ENCODE peak calls at places on chromosomes 1 and 21, in six cellular contexts. X is activated CD4-positive, alpha-beta T cell treated with anti-CD3 and anti-CD28 coated beads, Interleukin-2, amount 50 U/mL, for 1 hour; D is T follicular helper cell; Z is GM18507; W is GM23338; S is NCI-H2227 treated with DMSO at 0.1 percent for 48 hours. P is an unnamed sample.

GRCh38 chr21:42439284-42440186 is 35.8 kb downstream of the UBASH3A start:
- DNase-seq in X (no peak), Z (no peak), S (no peak), D (no peak), W (no peak), P (no peak)

GRCh38 chr1:172704003-172704402 is 45.1 kb downstream of the FASLG start:
- DNase-seq in S (no peak), D (no peak), W (no peak), Z (no peak), X (no peak), P (no peak)

GRCh38 chr1:228914700-228915099 is 179.4 kb downstream of the RHOU start:
- DNase-seq in D (no peak), S (no peak), W (no peak), X (no peak), Z (no peak), P (no peak)

GRCh38 chr1:200206761-200207160 is 179.3 kb downstream of the NR5A2 start:
- DNase-seq in Z (no peak), S (no peak), X (no peak), D (no peak), W (no peak), P (no peak)

GRCh38 chr21:41817228-41817627 is 50.4 kb upstream of the RIPK4 start:
- DNase-seq in D (no peak), W (peak), Z (peak), X (peak), S (peak), P (peak)

GRCh38 chr1:58442114-58442513 is 104.4 kb downstream of the OMA1 start:
- DNase-seq in W (no peak), S (no peak), X (no peak), D (no peak), Z (no peak), P (no peak)

GRCh38 chr1:202155478-202156021 is 4.9 kb downstream of the PTPN7 start:
- DNase-seq in S (no peak), W (no peak), D (no peak), Z (no peak), X (no peak), P (no peak)

GRCh38 chr1:184558691-184559090 is 171.9 kb downstream of the C1orf21 start:
- DNase-seq in D (no peak), S (no peak), X (no peak), Z (no peak), W (no peak), P (no peak)

GRCh38 chr1:204692320-204692851 is 6.8 kb upstream of the LRRN2 start:
- DNase-seq in X (no peak), S (no peak), Z (no peak), W (peak), D (no peak), P (peak)